ENCODE peak calls at places on chromosome 22, in nine cellular contexts. F, R, I, E, G, O, K, J and Q are unnamed samples.

GRCh38 chr22:32649515-32650200 is 151.8 kb upstream of the TIMP3 start:
- DNase-seq in F (no peak), R (no peak), I (no peak), E (no peak), G (no peak), O (no peak), K (no peak), J (no peak), Q (no peak)

GRCh38 chr22:30606455-30607299 is at the start of gene TCN2:
- DNase-seq in F (no peak), R (peak; percentile 74), I (no peak), E (no peak), G (peak; percentile 4), O (peak; percentile 39), K (peak; percentile 80), J (peak; percentile 49), Q (peak; percentile 81)

GRCh38 chr22:37045958-37046357 is 5.6 kb upstream of the KCTD17 start:
- DNase-seq in F (no peak), R (no peak), I (peak; percentile 19), E (no peak), G (no peak), O (no peak), K (no peak), J (peak; percentile 18), Q (no peak)

GRCh38 chr22:31079095-31079642 is 1.9 kb upstream of the SMTN start:
- DNase-seq in F (no peak), R (no peak), I (no peak), E (no peak), G (no peak), O (no peak), K (no peak), J (no peak), Q (no peak)

GRCh38 chr22:47225931-47226633 is 463.6 kb downstream of the TBC1D22A start:
- DNase-seq in F (no peak), R (no peak), I (no peak), E (no peak), G (no peak), O (no peak), K (no peak), J (no peak), Q (no peak)

GRCh38 chr22:20219667-20220628 is 48.2 kb downstream of the RTN4R start:
- DNase-seq in F (no peak), R (no peak), I (no peak), E (no peak), G (no peak), O (no peak), K (no peak), J (no peak), Q (no peak)

GRCh38 chr22:39300198-39300830 is 19.1 kb downstream of the RPL3 start:
- DNase-seq in F (no peak), R (no peak), I (no peak), E (no peak), G (no peak), O (no peak), K (peak; percentile 76), J (no peak), Q (peak; percentile 66)

GRCh38 chr22:49833340-49834007 is 5.8 kb upstream of the BRD1 start:
- DNase-seq in F (no peak), R (no peak), I (no peak), E (no peak), G (no peak), O (no peak), K (peak; percentile 50), J (peak; percentile 57), Q (no peak)

GRCh38 chr22:19438286-19438685 is 5.9 kb downstream of the MRPL40 start:
- DNase-seq in F (no peak), R (no peak), I (no peak), E (no peak), G (no peak), O (no peak), K (no peak), J (no peak), Q (no peak)

GRCh38 chr22:23214398-23214797 is 34.1 kb downstream of the BCR start:
- DNase-seq in F (no peak), R (no peak), I (no peak), E (no peak), G (no peak), O (no peak), K (peak; percentile 21), J (no peak), Q (no peak)

GRCh38 chr22:23835773-23836144 is 3.0 kb downstream of the DERL3 start:
- DNase-seq in F (no peak), R (no peak), I (no peak), E (no peak), G (no peak), O (no peak), K (peak; percentile 39), J (no peak), Q (peak; percentile 72)

GRCh38 chr22:30944986-30945385 is 23.6 kb downstream of the MORC2 start:
- DNase-seq in F (no peak), R (no peak), I (no peak), E (no peak), G (no peak), O (no peak), K (no peak), J (no peak), Q (no peak)

GRCh38 chr22:25362215-25362882 is 142.9 kb downstream of the CRYBB2 start:
- DNase-seq in F (peak; percentile 41), R (peak; percentile 11), I (no peak), E (peak; percentile 49), G (peak; percentile 56), O (no peak), K (peak; percentile 64), J (peak; percentile 53), Q (peak; percentile 81)

GRCh38 chr22:46134111-46134705 is 16.1 kb upstream of the PPARA start:
- DNase-seq in F (no peak), R (no peak), I (no peak), E (no peak), G (no peak), O (no peak), K (no peak), J (no peak), Q (peak; percentile 29)

GRCh38 chr22:26643368-26644100 is 13.9 kb upstream of the MIAT start:
- DNase-seq in F (no peak), R (no peak), I (no peak), E (no peak), G (no peak), O (no peak), K (no peak), J (no peak), Q (no peak)

GRCh38 chr22:37599161-37599560 is 9.5 kb upstream of the GGA1 start:
- DNase-seq in F (no peak), R (no peak), I (no peak), E (no peak), G (no peak), O (no peak), K (no peak), J (peak; percentile 8), Q (no peak)

GRCh38 chr22:45671783-45672563 is at the start of gene ATXN10:
- DNase-seq in F (peak; percentile 31), R (peak; percentile 78), I (no peak), E (peak; percentile 43), G (peak; percentile 57), O (peak; percentile 39), K (peak; percentile 71), J (peak; percentile 61), Q (peak; percentile 76)

GRCh38 chr22:38830026-38830844 is 13.6 kb downstream of the NPTXR start:
- DNase-seq in F (no peak), R (no peak), I (no peak), E (no peak), G (no peak), O (no peak), K (peak; percentile 36), J (no peak), Q (no peak)

GRCh38 chr22:49703990-49704344 is 123.7 kb downstream of the BRD1 start:
- DNase-seq in F (no peak), R (no peak), I (no peak), E (no peak), G (no peak), O (no peak), K (no peak), J (no peak), Q (no peak)

GRCh38 chr22:30459206-30460052 is 12.4 kb downstream of the SEC14L3 start:
- DNase-seq in F (no peak), R (no peak), I (no peak), E (no peak), G (no peak), O (no peak), K (no peak), J (peak; percentile 17), Q (no peak)

GRCh38 chr22:31118046-31118820 is 4.5 kb upstream of the INPP5J start:
- DNase-seq in F (no peak), R (no peak), I (no peak), E (no peak), G (no peak), O (no peak), K (no peak), J (no peak), Q (no peak)

GRCh38 chr22:46547179-46547882 is 9.9 kb upstream of the CELSR1 start:
- DNase-seq in F (no peak), R (no peak), I (no peak), E (no peak), G (no peak), O (no peak), K (peak; percentile 63), J (no peak), Q (peak; percentile 64)

GRCh38 chr22:37982151-37982838 is 2.1 kb downstream of the SOX10 start:
- DNase-seq in F (no peak), R (no peak), I (no peak), E (no peak), G (no peak), O (no peak), K (no peak), J (no peak), Q (peak; percentile 59)

GRCh38 chr22:42324991-42325710 is 54.7 kb upstream of the TCF20 start:
- DNase-seq in F (no peak), R (peak; percentile 80), I (no peak), E (no peak), G (no peak), O (no peak), K (no peak), J (no peak), Q (no peak)

GRCh38 chr22:19705181-19705934 is 8.9 kb upstream of the SEPTIN5 start:
- DNase-seq in F (no peak), R (no peak), I (no peak), E (no peak), G (no peak), O (no peak), K (peak; percentile 32), J (no peak), Q (peak; percentile 37)

GRCh38 chr22:46528121-46528610 is 9.3 kb downstream of the CELSR1 start:
- DNase-seq in F (no peak), R (no peak), I (no peak), E (no peak), G (no peak), O (no peak), K (no peak), J (peak; percentile 94), Q (no peak)

GRCh38 chr22:47626428-47627390 is 864.3 kb downstream of the TBC1D22A start:
- DNase-seq in F (no peak), R (no peak), I (no peak), E (no peak), G (no peak), O (no peak), K (no peak), J (peak; percentile 5), Q (no peak)

GRCh38 chr22:24244144-24244787 is 616 bp downstream of the GGT5 start:
- DNase-seq in F (no peak), R (no peak), I (no peak), E (no peak), G (no peak), O (no peak), K (no peak), J (no peak), Q (peak; percentile 61)

GRCh38 chr22:44597616-44598015 is 99.6 kb upstream of the RTL6 start:
- DNase-seq in F (no peak), R (peak; percentile 99), I (no peak), E (no peak), G (no peak), O (peak; percentile 32), K (no peak), J (no peak), Q (no peak)